ENCODE peak calls at places on chromosome 12, in four cellular contexts. U is GM12878, I is K562, E is HepG2. L is an unnamed sample.

GRCh38 chr12:107759410-107759809 is 1.5 kb downstream of the PRDM4 start:
- DNase-seq in U (no peak), I (peak), E (peak), L (no peak)

GRCh38 chr12:58728397-58728796 is 191.9 kb downstream of the LRIG3 start:
- DNase-seq in U (no peak), I (no peak), E (no peak), L (no peak)

GRCh38 chr12:100437038-100437841 is 36.4 kb upstream of the NR1H4 start:
- DNase-seq in U (no peak), I (no peak), E (peak), L (no peak)

GRCh38 chr12:103821773-103822172 is 19.3 kb downstream of the NT5DC3 start:
- DNase-seq in U (no peak), I (no peak), E (no peak), L (no peak)

GRCh38 chr12:107645630-107646333 is 39.8 kb upstream of the PWP1 start:
- DNase-seq in U (no peak), I (no peak), E (no peak), L (peak)

GRCh38 chr12:122820838-122821271 is 14.4 kb upstream of the HIP1R start:
- DNase-seq in U (no peak), I (no peak), E (no peak), L (no peak)

GRCh38 chr12:5910790-5911548 is 34.1 kb downstream of the ANO2 start:
- DNase-seq in U (no peak), I (no peak), E (no peak), L (no peak)

GRCh38 chr12:115097406-115097805 is 413.4 kb upstream of the TBX3 start:
- DNase-seq in U (no peak), I (no peak), E (no peak), L (no peak)

GRCh38 chr12:124512667-124513296 is 54.6 kb downstream of the NCOR2 start:
- DNase-seq in U (no peak), I (peak), E (peak), L (peak)

GRCh38 chr12:80269953-80270552 is 170.7 kb downstream of the OTOGL start:
- DNase-seq in U (no peak), I (peak), E (peak), L (no peak)

GRCh38 chr12:52004042-52004648 is 2.6 kb upstream of the TAMALIN start:
- DNase-seq in U (no peak), I (peak), E (peak), L (peak)

GRCh38 chr12:95829395-95829794 is 29.4 kb upstream of the SNRPF start:
- DNase-seq in U (no peak), I (no peak), E (peak), L (no peak)

GRCh38 chr12:5872745-5873144 is 72.3 kb downstream of the ANO2 start:
- DNase-seq in U (no peak), I (peak), E (peak), L (no peak)

GRCh38 chr12:80262372-80263170 is 163.2 kb downstream of the OTOGL start:
- DNase-seq in U (no peak), I (no peak), E (no peak), L (no peak)

GRCh38 chr12:108482717-108483212 is 32.3 kb upstream of the FICD start:
- DNase-seq in U (no peak), I (peak), E (no peak), L (peak)

GRCh38 chr12:109770104-109770860 is 56.7 kb downstream of the FAM222A start:
- DNase-seq in U (no peak), I (no peak), E (no peak), L (no peak)
- TF ChIP-seq CBFB in U (no peak), I (no peak), E (no peak), L (no peak)

DNA sequence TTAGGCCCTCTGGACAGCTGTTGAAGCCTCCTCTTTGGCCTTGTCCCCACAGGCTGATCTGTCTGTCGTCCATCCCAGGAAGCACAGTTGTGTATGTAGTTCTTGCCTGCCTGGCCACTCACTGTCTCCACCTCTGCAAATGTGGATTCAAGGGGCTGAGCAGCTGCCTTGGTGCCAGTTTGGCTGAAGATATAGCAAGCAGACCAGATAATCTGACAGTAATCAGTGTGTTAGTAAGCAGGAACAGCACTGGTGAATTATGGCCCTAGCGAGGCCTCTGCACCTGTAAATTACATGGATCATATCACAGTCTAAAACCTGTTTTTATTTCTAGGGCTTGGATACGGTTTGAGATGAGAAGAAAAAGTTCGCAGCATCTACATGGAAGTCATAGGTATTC is 282.5 kb upstream of the NOS1 start:
- DNase-seq in U (no peak), I (no peak), E (no peak), L (no peak)
- TF ChIP-seq USF2 in U (no peak), I (no peak), E (no peak), L (no peak)

DNA sequence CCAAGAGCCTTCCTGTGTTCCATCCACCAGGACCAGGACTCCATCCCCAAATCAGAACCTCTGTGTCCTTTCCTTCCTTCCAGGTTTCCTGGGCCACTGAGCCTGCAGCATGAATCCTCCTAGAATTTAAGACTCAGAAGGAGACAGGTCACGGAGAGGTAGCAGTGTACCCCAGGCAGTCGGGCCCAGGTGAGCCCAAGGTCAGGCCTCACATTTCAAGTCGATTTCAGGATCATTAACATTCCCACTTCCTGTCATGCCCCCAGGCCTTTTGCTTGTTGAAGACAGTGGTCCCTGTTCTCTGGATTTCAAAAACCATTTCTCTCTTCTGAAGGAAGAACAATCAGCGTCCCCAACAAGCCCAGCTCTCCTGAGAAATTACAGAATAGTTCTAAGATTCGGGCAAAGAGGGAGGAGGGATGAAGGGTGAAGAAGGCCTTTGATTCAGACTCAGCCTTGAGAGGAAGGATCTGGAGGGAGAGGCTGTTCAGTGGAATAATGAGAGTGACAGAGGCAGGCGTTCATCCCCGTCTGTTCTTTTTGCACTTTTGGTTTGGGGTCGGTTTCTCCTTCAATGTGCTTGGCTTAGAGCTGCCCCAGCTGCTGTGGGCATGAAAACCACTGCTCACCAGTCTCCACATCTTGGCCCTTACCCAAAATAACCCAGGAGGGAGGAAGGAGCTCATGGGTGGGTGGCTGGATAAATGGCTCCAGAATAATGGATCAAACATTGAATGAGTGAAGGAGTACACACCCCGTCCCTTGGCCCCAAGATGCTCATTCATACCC is 261.9 kb upstream of the FKBP4 start:
- DNase-seq in U (no peak), I (no peak), E (no peak), L (no peak)
- TF ChIP-seq CBFB in U (no peak), I (no peak), E (no peak), L (no peak)

GRCh38 chr12:102010265-102010994 is 51.4 kb downstream of the WASHC3 start:
- DNase-seq in U (peak), I (no peak), E (no peak), L (no peak)
- TF ChIP-seq USF2 in U (no peak), I (no peak), E (no peak), L (no peak)

DNA sequence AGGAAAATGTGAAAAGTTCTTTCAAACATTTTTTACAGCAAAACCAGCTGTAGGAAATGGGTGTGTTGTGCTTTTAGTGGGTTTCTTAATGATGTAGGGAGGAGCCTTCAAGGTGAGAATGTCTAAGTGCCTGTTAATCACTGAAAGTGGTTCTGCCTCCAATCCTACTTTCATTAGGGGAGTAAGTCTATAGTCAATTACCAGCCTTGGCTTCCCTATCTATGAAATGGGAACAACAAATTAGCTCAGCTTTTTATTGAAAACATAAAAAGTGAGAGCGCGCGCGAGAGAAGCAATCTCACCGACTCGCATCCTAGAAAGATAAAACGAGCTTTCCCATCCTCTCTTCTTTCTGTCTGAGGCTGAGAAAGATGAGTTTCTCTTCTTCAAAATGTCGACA is 140.0 kb upstream of the LHX5 start:
- DNase-seq in U (no peak), I (no peak), E (no peak), L (no peak)
- TF ChIP-seq CBFB in U (no peak), I (no peak), E (no peak), L (no peak)

DNA sequence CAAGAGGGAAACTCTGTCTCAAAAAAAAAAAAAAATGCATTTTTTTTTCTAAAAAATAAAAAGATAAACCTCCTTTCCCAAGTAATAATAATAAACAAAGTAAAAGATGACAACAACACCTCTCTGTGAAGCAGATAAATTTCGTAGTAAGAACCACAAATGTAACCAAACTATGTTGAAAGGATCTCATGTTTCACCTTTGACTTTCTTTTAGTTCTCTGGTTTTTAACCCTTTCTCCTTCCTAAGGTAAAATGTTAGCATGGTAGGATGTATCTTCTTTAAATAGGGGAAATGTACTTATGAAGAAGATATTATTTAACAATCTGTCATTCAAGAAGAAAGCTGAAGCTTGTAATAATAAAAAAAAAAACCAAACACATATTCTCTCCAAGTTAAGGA is 1.8 kb upstream of the KLHL42 start:
- DNase-seq in U (no peak), I (no peak), E (no peak), L (no peak)
- TF ChIP-seq USF2 in U (no peak), I (no peak), E (no peak), L (no peak)

GRCh38 chr12:27331299-27331926 is 1.2 kb upstream of the BMAL2 start:
- DNase-seq in U (peak), I (peak), E (peak), L (no peak)
- TF ChIP-seq CBFB in U (no peak), I (no peak), E (no peak), L (no peak)

GRCh38 chr12:92729773-92730305 is 27.1 kb downstream of the PLEKHG7 start:
- DNase-seq in U (no peak), I (no peak), E (no peak), L (no peak)
- TF ChIP-seq USF2 in U (no peak), I (no peak), E (no peak), L (no peak)

GRCh38 chr12:31582155-31582554 is 8.8 kb downstream of the DENND5B start:
- DNase-seq in U (no peak), I (no peak), E (no peak), L (no peak)
- TF ChIP-seq CBFB in U (no peak), I (no peak), E (no peak), L (no peak)